ENCODE peak calls at places on chromosomes 1 and 21, in five cellular contexts. One of them, this sample, is unnamed.

GRCh38 chr1:86375688-86376087 is 20.4 kb downstream of the ODF2L start:
- DNase-seq in ovary: no peak
- DNase-seq in adrenal gland: no peak
- DNase-seq in spleen: no peak
- DNase-seq in erythroblast: no peak
- DNase-seq in this sample: no peak

GRCh38 chr1:172727956-172728603 is 69.2 kb downstream of the FASLG start:
- DNase-seq in ovary: no peak
- DNase-seq in erythroblast: peak
- DNase-seq in adrenal gland: no peak
- DNase-seq in spleen: no peak
- DNase-seq in this sample: no peak

GRCh38 chr1:192527950-192528349 is 47.6 kb upstream of the RGS1 start:
- DNase-seq in ovary: no peak
- DNase-seq in adrenal gland: no peak
- DNase-seq in erythroblast: no peak
- DNase-seq in spleen: no peak
- DNase-seq in this sample: no peak

GRCh38 chr1:211376807-211377206 is 50.2 kb downstream of the TRAF5 start:
- DNase-seq in ovary: no peak
- DNase-seq in adrenal gland: no peak
- DNase-seq in spleen: no peak
- DNase-seq in erythroblast: no peak
- DNase-seq in this sample: no peak

GRCh38 chr1:192879416-192879815 is 70.6 kb downstream of the RGS2 start:
- DNase-seq in ovary: no peak
- DNase-seq in erythroblast: peak
- DNase-seq in adrenal gland: peak
- DNase-seq in spleen: no peak
- DNase-seq in this sample: no peak

GRCh38 chr1:18684306-18684705 is 53.7 kb downstream of the PAX7 start:
- DNase-seq in erythroblast: no peak
- DNase-seq in ovary: no peak
- DNase-seq in adrenal gland: no peak
- DNase-seq in spleen: no peak
- DNase-seq in this sample: no peak

GRCh38 chr1:27971674-27972073 is 11.9 kb downstream of the XKR8 start:
- DNase-seq in adrenal gland: no peak
- DNase-seq in ovary: no peak
- DNase-seq in spleen: no peak
- DNase-seq in erythroblast: no peak
- DNase-seq in this sample: no peak

GRCh38 chr1:200168926-200169325 is 141.4 kb downstream of the NR5A2 start:
- DNase-seq in erythroblast: no peak
- DNase-seq in spleen: no peak
- DNase-seq in ovary: no peak
- DNase-seq in adrenal gland: no peak
- DNase-seq in this sample: no peak

GRCh38 chr1:228830185-228830953 is 95.1 kb downstream of the RHOU start:
- DNase-seq in spleen: no peak
- DNase-seq in adrenal gland: no peak
- DNase-seq in ovary: no peak
- DNase-seq in erythroblast: no peak
- DNase-seq in this sample: peak

GRCh38 chr21:36509966-36510742 is 30.2 kb upstream of the CLDN14 start:
- DNase-seq in spleen: no peak
- DNase-seq in erythroblast: no peak
- DNase-seq in adrenal gland: no peak
- DNase-seq in ovary: no peak
- DNase-seq in this sample: peak

GRCh38 chr1:25813071-25813733 is 6.6 kb upstream of the MTFR1L start:
- DNase-seq in adrenal gland: no peak
- DNase-seq in erythroblast: no peak
- DNase-seq in ovary: no peak
- DNase-seq in spleen: no peak
- DNase-seq in this sample: no peak

GRCh38 chr1:233144434-233144833 is 151.1 kb downstream of the PCNX2 start:
- DNase-seq in spleen: no peak
- DNase-seq in erythroblast: no peak
- DNase-seq in adrenal gland: no peak
- DNase-seq in ovary: no peak
- DNase-seq in this sample: no peak

GRCh38 chr1:192907545-192908243 is 98.9 kb downstream of the RGS2 start:
- DNase-seq in ovary: no peak
- DNase-seq in spleen: no peak
- DNase-seq in adrenal gland: no peak
- DNase-seq in erythroblast: no peak
- DNase-seq in this sample: peak

GRCh38 chr1:245086389-245086969 is 68.3 kb upstream of the KIF26B start:
- DNase-seq in ovary: no peak
- DNase-seq in erythroblast: no peak
- DNase-seq in adrenal gland: no peak
- DNase-seq in spleen: no peak
- DNase-seq in this sample: no peak

GRCh38 chr1:15833069-15833679 is 14.3 kb upstream of the SPEN start:
- DNase-seq in ovary: peak
- DNase-seq in adrenal gland: peak
- DNase-seq in spleen: peak
- DNase-seq in erythroblast: peak
- DNase-seq in this sample: peak

GRCh38 chr1:39113109-39113743 is 87.1 kb downstream of the NDUFS5 start:
- DNase-seq in adrenal gland: no peak
- DNase-seq in erythroblast: no peak
- DNase-seq in spleen: no peak
- DNase-seq in ovary: no peak
- DNase-seq in this sample: no peak

GRCh38 chr1:182616130-182617074 is 12.2 kb upstream of the RGS16 start:
- DNase-seq in spleen: peak
- DNase-seq in erythroblast: peak
- DNase-seq in ovary: peak
- DNase-seq in adrenal gland: peak
- DNase-seq in this sample: peak

GRCh38 chr1:43267291-43267805 is 2.4 kb upstream of the TMEM125 start:
- DNase-seq in ovary: no peak
- DNase-seq in erythroblast: no peak
- DNase-seq in adrenal gland: no peak
- DNase-seq in spleen: no peak
- DNase-seq in this sample: no peak

GRCh38 chr1:201883786-201884185 is 4.9 kb upstream of the SHISA4 start:
- DNase-seq in spleen: no peak
- DNase-seq in adrenal gland: peak
- DNase-seq in ovary: peak
- DNase-seq in erythroblast: peak
- DNase-seq in this sample: peak

GRCh38 chr1:224540535-224540934 is 75.6 kb upstream of the CNIH3 start:
- DNase-seq in adrenal gland: no peak
- DNase-seq in erythroblast: no peak
- DNase-seq in spleen: no peak
- DNase-seq in ovary: no peak
- DNase-seq in this sample: no peak

GRCh38 chr1:216390956-216391355 is 32.3 kb downstream of the USH2A start:
- DNase-seq in erythroblast: no peak
- DNase-seq in adrenal gland: no peak
- DNase-seq in spleen: no peak
- DNase-seq in ovary: no peak
- DNase-seq in this sample: no peak

DNA sequence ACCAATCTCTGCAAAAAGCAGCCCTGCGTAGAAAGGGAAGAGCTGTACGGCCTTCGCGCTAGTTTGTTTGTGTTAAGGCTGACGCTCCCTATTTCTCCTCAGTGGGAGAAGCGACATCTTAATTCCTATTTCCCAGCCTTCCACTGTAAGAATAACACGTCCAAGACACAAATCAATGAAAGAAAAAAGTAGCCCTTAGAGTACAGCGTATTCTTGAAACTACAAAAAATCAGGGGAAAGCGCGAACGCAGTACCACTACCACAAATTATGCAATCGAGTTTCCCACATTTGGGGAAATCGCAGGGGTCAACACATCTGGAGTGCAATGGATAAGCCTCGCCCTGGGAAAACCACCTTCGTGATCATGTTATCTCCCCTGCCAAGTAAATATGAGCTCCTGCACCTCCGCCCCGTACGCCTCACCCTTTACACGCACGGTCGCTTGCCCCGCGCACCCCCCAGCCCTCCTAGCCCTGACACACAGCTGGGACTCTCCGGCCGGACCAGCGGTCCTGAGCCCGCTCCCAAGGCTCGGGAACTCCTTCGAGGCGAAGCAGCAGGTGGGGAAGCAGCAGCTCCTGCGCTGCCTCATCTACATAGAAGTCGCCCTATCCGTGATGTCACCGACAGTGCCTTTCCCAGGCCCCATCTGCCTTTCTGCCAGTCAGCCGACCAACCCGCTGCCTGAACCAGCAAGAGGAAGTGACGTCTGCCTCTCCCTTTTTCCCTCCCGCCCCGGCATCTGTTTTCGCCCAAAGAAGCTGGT is 94.7 kb downstream of the PPIAL4G start:
- DNase-seq in erythroblast: peak
- DNase-seq in ovary: peak
- DNase-seq in adrenal gland: peak
- DNase-seq in spleen: peak
- DNase-seq in this sample: peak
- TF ChIP-seq POLR2A in erythroblast: peak
- TF ChIP-seq POLR2A in ovary: peak
- TF ChIP-seq POLR2A in adrenal gland: no peak
- TF ChIP-seq POLR2A in spleen: no peak
- TF ChIP-seq POLR2A in this sample: peak

GRCh38 chr1:29235955-29236742 is at the start of gene PTPRU:
- DNase-seq in ovary: peak
- DNase-seq in adrenal gland: peak
- DNase-seq in erythroblast: peak
- DNase-seq in spleen: peak
- DNase-seq in this sample: peak
- TF ChIP-seq POLR2A in ovary: peak
- TF ChIP-seq POLR2A in adrenal gland: peak
- TF ChIP-seq POLR2A in erythroblast: no peak
- TF ChIP-seq POLR2A in spleen: no peak
- TF ChIP-seq POLR2A in this sample: peak

GRCh38 chr21:43372663-43373386 is 54.1 kb downstream of the SIK1 start:
- DNase-seq in spleen: no peak
- DNase-seq in adrenal gland: no peak
- DNase-seq in erythroblast: no peak
- DNase-seq in ovary: no peak
- DNase-seq in this sample: no peak
- TF ChIP-seq POLR2A in spleen: no peak
- TF ChIP-seq POLR2A in adrenal gland: no peak
- TF ChIP-seq POLR2A in erythroblast: no peak
- TF ChIP-seq POLR2A in ovary: no peak
- TF ChIP-seq POLR2A in this sample: no peak

DNA sequence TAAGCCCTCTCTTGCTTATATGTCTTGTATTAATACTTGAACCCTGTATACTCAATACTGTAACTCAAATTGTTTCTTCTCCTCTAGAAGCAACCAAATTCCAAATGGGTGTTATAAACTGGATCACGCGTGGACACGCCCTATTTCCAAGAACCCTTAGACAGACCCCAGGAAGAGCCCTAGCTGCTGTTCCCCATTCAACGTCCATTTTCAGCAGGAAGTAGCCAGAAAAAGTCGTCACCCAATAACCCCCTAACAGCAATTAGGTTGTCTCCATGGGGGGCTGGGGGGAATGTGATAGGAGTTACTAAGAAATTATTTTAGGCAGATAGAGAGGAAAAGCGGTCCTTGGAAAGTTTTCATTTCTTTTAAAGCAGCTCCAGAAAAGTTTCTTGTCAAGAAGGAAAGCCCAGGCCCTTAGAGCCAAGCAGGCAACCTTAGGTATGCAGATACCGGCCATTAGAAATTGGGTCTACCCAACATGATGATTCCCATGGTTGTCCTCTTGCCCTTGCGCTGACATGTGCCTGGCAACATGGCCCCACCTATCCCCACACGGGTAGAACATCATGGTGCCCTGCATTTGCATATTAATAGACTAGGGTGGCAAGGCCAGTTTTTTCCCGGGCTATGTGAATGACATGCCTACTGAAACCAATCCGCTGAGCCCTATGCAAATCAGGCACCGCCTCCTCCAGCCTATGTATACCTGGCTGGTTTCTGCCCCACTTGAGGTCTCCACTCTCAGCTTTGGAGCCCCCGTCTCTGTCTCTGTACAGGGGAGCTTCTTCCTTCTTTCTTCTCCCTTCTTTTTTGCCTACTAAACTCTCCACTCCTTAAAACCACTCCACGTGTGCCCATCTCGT is 4.0 kb upstream of the CD46 start:
- DNase-seq in adrenal gland: no peak
- DNase-seq in ovary: no peak
- DNase-seq in spleen: no peak
- DNase-seq in erythroblast: no peak
- DNase-seq in this sample: no peak
- TF ChIP-seq POLR2A in adrenal gland: no peak
- TF ChIP-seq POLR2A in ovary: no peak
- TF ChIP-seq POLR2A in spleen: no peak
- TF ChIP-seq POLR2A in erythroblast: no peak
- TF ChIP-seq POLR2A in this sample: no peak